ENCODE peak calls at places on chromosomes 3 and 15, in nine cellular contexts. One of them, this sample, is unnamed.

GRCh38 chr3:172188511-172188910 is 149.1 kb downstream of the FNDC3B start:
- DNase-seq in Calu3: no peak
- DNase-seq in OCI-LY7: no peak
- DNase-seq in B cell: no peak
- DNase-seq in A549: no peak
- DNase-seq in IMR-90: no peak
- DNase-seq in transverse colon: no peak
- DNase-seq in CD4-positive, alpha-beta T cell: no peak
- DNase-seq in thoracic aorta: no peak
- DNase-seq in this sample: no peak

GRCh38 chr15:49494842-49495241 is 71.8 kb downstream of the FGF7 start:
- DNase-seq in Calu3: no peak
- DNase-seq in OCI-LY7: no peak
- DNase-seq in B cell: no peak
- DNase-seq in A549: no peak
- DNase-seq in IMR-90: no peak
- DNase-seq in transverse colon: no peak
- DNase-seq in CD4-positive, alpha-beta T cell: no peak
- DNase-seq in thoracic aorta: no peak
- DNase-seq in this sample: no peak

GRCh38 chr15:61888074-61888780 is 172.0 kb downstream of the VPS13C start:
- DNase-seq in Calu3: no peak
- DNase-seq in OCI-LY7: no peak
- DNase-seq in B cell: no peak
- DNase-seq in A549: no peak
- DNase-seq in IMR-90: peak; percentile 24
- DNase-seq in transverse colon: no peak
- DNase-seq in CD4-positive, alpha-beta T cell: no peak
- DNase-seq in thoracic aorta: no peak
- DNase-seq in this sample: no peak

GRCh38 chr15:43406808-43407207 is 35.9 kb downstream of the TUBGCP4 start:
- DNase-seq in Calu3: no peak
- DNase-seq in OCI-LY7: no peak
- DNase-seq in B cell: no peak
- DNase-seq in A549: no peak
- DNase-seq in IMR-90: no peak
- DNase-seq in transverse colon: no peak
- DNase-seq in CD4-positive, alpha-beta T cell: no peak
- DNase-seq in thoracic aorta: no peak
- DNase-seq in this sample: no peak

GRCh38 chr3:146929696-146930095 is 324.6 kb upstream of the PLSCR5 start:
- DNase-seq in Calu3: no peak
- DNase-seq in OCI-LY7: no peak
- DNase-seq in B cell: no peak
- DNase-seq in A549: no peak
- DNase-seq in IMR-90: peak; percentile 1
- DNase-seq in transverse colon: no peak
- DNase-seq in CD4-positive, alpha-beta T cell: no peak
- DNase-seq in thoracic aorta: no peak
- DNase-seq in this sample: no peak

GRCh38 chr3:100106531-100107155 is 7.7 kb downstream of the FILIP1L start:
- DNase-seq in Calu3: no peak
- DNase-seq in OCI-LY7: peak; percentile 10
- DNase-seq in B cell: no peak
- DNase-seq in A549: no peak
- DNase-seq in IMR-90: peak; percentile 57
- DNase-seq in transverse colon: no peak
- DNase-seq in CD4-positive, alpha-beta T cell: no peak
- DNase-seq in thoracic aorta: no peak
- DNase-seq in this sample: no peak

GRCh38 chr3:111277226-111277625 is 205.6 kb downstream of the NECTIN3 start:
- DNase-seq in Calu3: no peak
- DNase-seq in OCI-LY7: no peak
- DNase-seq in B cell: no peak
- DNase-seq in A549: no peak
- DNase-seq in IMR-90: peak; percentile 74
- DNase-seq in transverse colon: no peak
- DNase-seq in CD4-positive, alpha-beta T cell: no peak
- DNase-seq in thoracic aorta: no peak
- DNase-seq in this sample: peak; percentile 50

GRCh38 chr3:71512000-71512399 is 71.5 kb downstream of the FOXP1 start:
- DNase-seq in Calu3: no peak
- DNase-seq in OCI-LY7: peak; percentile 77
- DNase-seq in B cell: peak; percentile 62
- DNase-seq in A549: no peak
- DNase-seq in IMR-90: no peak
- DNase-seq in transverse colon: peak; percentile 16
- DNase-seq in CD4-positive, alpha-beta T cell: no peak
- DNase-seq in thoracic aorta: no peak
- DNase-seq in this sample: no peak

GRCh38 chr3:194296832-194297666 is 54.1 kb downstream of the CPN2 start:
- DNase-seq in Calu3: peak; percentile 61
- DNase-seq in OCI-LY7: no peak
- DNase-seq in B cell: no peak
- DNase-seq in A549: no peak
- DNase-seq in IMR-90: no peak
- DNase-seq in transverse colon: peak; percentile 32
- DNase-seq in CD4-positive, alpha-beta T cell: no peak
- DNase-seq in thoracic aorta: no peak
- DNase-seq in this sample: no peak

GRCh38 chr3:188635258-188636038 is 481.5 kb downstream of the LPP start:
- DNase-seq in Calu3: peak; percentile 15
- DNase-seq in OCI-LY7: no peak
- DNase-seq in B cell: no peak
- DNase-seq in A549: no peak
- DNase-seq in IMR-90: peak; percentile 80
- DNase-seq in transverse colon: no peak
- DNase-seq in CD4-positive, alpha-beta T cell: no peak
- DNase-seq in thoracic aorta: no peak
- DNase-seq in this sample: no peak

GRCh38 chr15:79990997-79991334 is 20.0 kb upstream of the BCL2A1 start:
- DNase-seq in Calu3: no peak
- DNase-seq in OCI-LY7: no peak
- DNase-seq in B cell: no peak
- DNase-seq in A549: no peak
- DNase-seq in IMR-90: no peak
- DNase-seq in transverse colon: no peak
- DNase-seq in CD4-positive, alpha-beta T cell: no peak
- DNase-seq in thoracic aorta: no peak
- DNase-seq in this sample: no peak

GRCh38 chr15:79988448-79989117 is 17.6 kb upstream of the BCL2A1 start:
- DNase-seq in Calu3: no peak
- DNase-seq in OCI-LY7: no peak
- DNase-seq in B cell: no peak
- DNase-seq in A549: no peak
- DNase-seq in IMR-90: no peak
- DNase-seq in transverse colon: no peak
- DNase-seq in CD4-positive, alpha-beta T cell: no peak
- DNase-seq in thoracic aorta: no peak
- DNase-seq in this sample: no peak

GRCh38 chr15:79987969-79988368 is 17.0 kb upstream of the BCL2A1 start:
- DNase-seq in Calu3: no peak
- DNase-seq in OCI-LY7: no peak
- DNase-seq in B cell: no peak
- DNase-seq in A549: no peak
- DNase-seq in IMR-90: no peak
- DNase-seq in transverse colon: no peak
- DNase-seq in CD4-positive, alpha-beta T cell: no peak
- DNase-seq in thoracic aorta: no peak
- DNase-seq in this sample: no peak

GRCh38 chr15:79989682-79990081 is 18.7 kb upstream of the BCL2A1 start:
- DNase-seq in Calu3: no peak
- DNase-seq in OCI-LY7: no peak
- DNase-seq in B cell: no peak
- DNase-seq in A549: no peak
- DNase-seq in IMR-90: peak; percentile 49
- DNase-seq in transverse colon: no peak
- DNase-seq in CD4-positive, alpha-beta T cell: no peak
- DNase-seq in thoracic aorta: no peak
- DNase-seq in this sample: peak; percentile 7

DNA sequence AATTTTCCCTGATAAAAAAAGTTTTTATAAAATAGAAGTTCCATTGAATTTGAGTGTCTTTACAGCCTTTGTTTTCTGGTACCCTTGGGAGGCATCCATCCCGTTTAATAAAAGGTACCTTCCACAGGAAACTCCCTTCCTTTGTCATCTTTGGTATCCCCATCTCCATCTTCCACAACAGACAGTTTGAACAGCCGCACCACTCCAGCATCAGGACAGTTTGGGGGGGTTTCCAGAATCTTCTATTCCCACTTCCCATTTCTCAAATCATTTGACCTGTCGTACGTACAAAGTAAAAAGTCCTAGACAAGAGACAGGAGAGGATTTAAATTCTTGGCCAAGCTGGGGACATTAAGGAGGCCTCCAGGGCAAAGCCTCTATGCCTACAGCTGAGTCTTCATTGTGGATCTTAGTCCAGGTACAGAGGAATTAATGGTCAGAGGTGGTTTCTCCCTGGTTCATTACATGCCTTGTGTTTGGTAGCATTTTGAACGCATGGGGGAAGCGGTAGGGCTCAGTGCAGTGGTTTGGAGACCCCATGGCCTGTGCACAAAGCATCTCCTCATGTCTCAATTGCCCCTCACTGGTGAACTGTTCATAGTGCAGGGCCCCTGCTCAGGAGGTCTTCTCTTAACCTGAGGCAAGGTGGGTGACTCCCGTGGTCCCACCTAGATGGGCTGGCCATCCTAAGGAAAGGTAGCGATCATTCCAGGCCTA is 19.4 kb upstream of the BCL2A1 start:
- DNase-seq in Calu3: no peak
- DNase-seq in OCI-LY7: no peak
- DNase-seq in B cell: no peak
- DNase-seq in A549: no peak
- DNase-seq in IMR-90: no peak
- DNase-seq in transverse colon: no peak
- DNase-seq in CD4-positive, alpha-beta T cell: no peak
- DNase-seq in thoracic aorta: no peak
- DNase-seq in this sample: no peak
- TF ChIP-seq CTCF in Calu3: no peak
- TF ChIP-seq CTCF in OCI-LY7: no peak
- TF ChIP-seq CTCF in B cell: no peak
- TF ChIP-seq CTCF in A549: no peak
- TF ChIP-seq CTCF in IMR-90: no peak
- TF ChIP-seq CTCF in transverse colon: no peak
- TF ChIP-seq CTCF in CD4-positive, alpha-beta T cell: no peak
- TF ChIP-seq CTCF in thoracic aorta: no peak
- TF ChIP-seq CTCF in this sample: no peak

DNA sequence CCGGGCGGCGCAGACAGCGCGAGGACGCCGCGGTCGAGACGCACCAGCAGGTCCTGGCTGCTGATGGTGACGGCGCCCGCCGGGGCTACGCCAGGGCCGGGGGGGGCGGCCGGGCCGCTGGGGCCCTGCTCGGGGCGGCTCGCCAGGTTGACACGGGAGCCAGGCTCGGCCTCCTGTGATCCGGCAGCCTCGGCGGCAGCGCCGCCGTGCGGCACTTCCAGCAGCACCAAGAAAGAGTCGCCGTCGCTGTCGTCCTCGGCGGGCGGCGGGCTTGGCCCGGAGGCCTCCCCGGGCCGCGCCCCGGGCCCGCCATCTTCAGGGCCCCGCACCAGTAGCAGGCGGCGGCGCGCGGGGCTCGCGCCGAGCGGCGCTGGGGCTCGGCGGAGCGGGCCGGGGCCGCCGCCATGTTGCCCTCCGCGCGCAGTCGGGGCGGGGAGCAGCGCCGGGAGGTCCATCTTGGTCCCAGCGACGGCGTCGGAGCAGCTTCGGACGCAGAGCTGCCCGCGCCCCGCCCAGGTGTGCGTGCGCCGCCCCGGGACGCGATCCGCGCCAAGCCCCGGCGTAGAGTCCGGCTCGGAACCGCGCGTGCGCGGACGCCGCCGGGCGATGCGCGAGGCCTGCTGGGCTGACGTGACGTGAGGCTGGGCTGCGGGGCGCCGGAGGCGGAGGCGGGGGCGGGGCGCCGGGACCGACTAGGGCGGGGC is at the start of gene ZXDC:
- DNase-seq in Calu3: peak; percentile 99
- DNase-seq in OCI-LY7: peak; percentile 94
- DNase-seq in B cell: peak; percentile 94
- DNase-seq in A549: peak; percentile 93
- DNase-seq in IMR-90: peak; percentile 91
- DNase-seq in transverse colon: peak; percentile 95
- DNase-seq in CD4-positive, alpha-beta T cell: peak; percentile 87
- DNase-seq in thoracic aorta: peak; percentile 55
- DNase-seq in this sample: peak; percentile 88
- TF ChIP-seq CTCF in Calu3: peak; percentile 46
- TF ChIP-seq CTCF in OCI-LY7: peak; percentile 45
- TF ChIP-seq CTCF in B cell: peak; percentile 29
- TF ChIP-seq CTCF in A549: peak; percentile 49
- TF ChIP-seq CTCF in IMR-90: peak; percentile 51
- TF ChIP-seq CTCF in transverse colon: no peak
- TF ChIP-seq CTCF in CD4-positive, alpha-beta T cell: no peak
- TF ChIP-seq CTCF in thoracic aorta: peak; percentile 19
- TF ChIP-seq CTCF in this sample: peak; percentile 62

GRCh38 chr3:187019542-187020072 is 89.3 kb downstream of the ST6GAL1 start:
- DNase-seq in Calu3: no peak
- DNase-seq in OCI-LY7: peak; percentile 46
- DNase-seq in B cell: no peak
- DNase-seq in A549: no peak
- DNase-seq in IMR-90: no peak
- DNase-seq in transverse colon: no peak
- DNase-seq in CD4-positive, alpha-beta T cell: no peak
- DNase-seq in thoracic aorta: no peak
- DNase-seq in this sample: no peak
- TF ChIP-seq CTCF in Calu3: no peak
- TF ChIP-seq CTCF in OCI-LY7: peak; percentile 69
- TF ChIP-seq CTCF in B cell: no peak
- TF ChIP-seq CTCF in A549: no peak
- TF ChIP-seq CTCF in IMR-90: no peak
- TF ChIP-seq CTCF in transverse colon: no peak
- TF ChIP-seq CTCF in CD4-positive, alpha-beta T cell: no peak
- TF ChIP-seq CTCF in thoracic aorta: no peak
- TF ChIP-seq CTCF in this sample: no peak

GRCh38 chr15:41823502-41823901 is 4.4 kb upstream of the JMJD7 start:
- DNase-seq in Calu3: no peak
- DNase-seq in OCI-LY7: no peak
- DNase-seq in B cell: no peak
- DNase-seq in A549: no peak
- DNase-seq in IMR-90: no peak
- DNase-seq in transverse colon: no peak
- DNase-seq in CD4-positive, alpha-beta T cell: no peak
- DNase-seq in thoracic aorta: no peak
- DNase-seq in this sample: no peak

GRCh38 chr15:41820791-41821423 is 7.0 kb upstream of the JMJD7 start:
- DNase-seq in Calu3: no peak
- DNase-seq in OCI-LY7: no peak
- DNase-seq in B cell: no peak
- DNase-seq in A549: no peak
- DNase-seq in IMR-90: no peak
- DNase-seq in transverse colon: no peak
- DNase-seq in CD4-positive, alpha-beta T cell: no peak
- DNase-seq in thoracic aorta: no peak
- DNase-seq in this sample: no peak

GRCh38 chr15:41822957-41823356 is 4.9 kb upstream of the JMJD7 start:
- DNase-seq in Calu3: no peak
- DNase-seq in OCI-LY7: no peak
- DNase-seq in B cell: no peak
- DNase-seq in A549: no peak
- DNase-seq in IMR-90: no peak
- DNase-seq in transverse colon: no peak
- DNase-seq in CD4-positive, alpha-beta T cell: no peak
- DNase-seq in thoracic aorta: no peak
- DNase-seq in this sample: no peak

GRCh38 chr15:41822471-41822870 is 5.4 kb upstream of the JMJD7 start:
- DNase-seq in Calu3: no peak
- DNase-seq in OCI-LY7: no peak
- DNase-seq in B cell: no peak
- DNase-seq in A549: no peak
- DNase-seq in IMR-90: no peak
- DNase-seq in transverse colon: no peak
- DNase-seq in CD4-positive, alpha-beta T cell: no peak
- DNase-seq in thoracic aorta: no peak
- DNase-seq in this sample: no peak

GRCh38 chr15:41821831-41822230 is 6.1 kb upstream of the JMJD7 start:
- DNase-seq in Calu3: no peak
- DNase-seq in OCI-LY7: no peak
- DNase-seq in B cell: no peak
- DNase-seq in A549: no peak
- DNase-seq in IMR-90: no peak
- DNase-seq in transverse colon: no peak
- DNase-seq in CD4-positive, alpha-beta T cell: no peak
- DNase-seq in thoracic aorta: no peak
- DNase-seq in this sample: no peak
- TF ChIP-seq CTCF in Calu3: no peak
- TF ChIP-seq CTCF in OCI-LY7: no peak
- TF ChIP-seq CTCF in B cell: no peak
- TF ChIP-seq CTCF in A549: no peak
- TF ChIP-seq CTCF in IMR-90: no peak
- TF ChIP-seq CTCF in transverse colon: no peak
- TF ChIP-seq CTCF in CD4-positive, alpha-beta T cell: no peak
- TF ChIP-seq CTCF in thoracic aorta: no peak
- TF ChIP-seq CTCF in this sample: no peak